ENCODE peak calls at places on chromosomes 5 and 9, in five cellular contexts. G is CD8-positive, alpha-beta memory T cell; J is PC-9; I is lower lobe of right lung; Y is mesenchymal stem cell. K is an unnamed sample.

GRCh38 chr5:80964491-80964890 is 4.3 kb downstream of the RASGRF2 start:
- DNase-seq in G (no peak), J (no peak), I (no peak), Y (peak; percentile 70), K (no peak)

GRCh38 chr5:33105521-33105941 is 335.2 kb upstream of the TARS1 start:
- DNase-seq in G (no peak), J (no peak), I (no peak), Y (peak; percentile 41), K (no peak)

GRCh38 chr5:175356428-175356827 is 87.6 kb downstream of the DRD1 start:
- DNase-seq in G (no peak), J (no peak), I (no peak), Y (no peak), K (no peak)

GRCh38 chr5:1312206-1312605 is 17.3 kb upstream of the TERT start:
- DNase-seq in G (peak; percentile 68), J (no peak), I (peak; percentile 36), Y (no peak), K (no peak)

GRCh38 chr9:136178773-136179075 is 26.2 kb downstream of the LHX3 start:
- DNase-seq in G (no peak), J (no peak), I (no peak), Y (no peak), K (peak; percentile 42)

GRCh38 chr5:756865-757345 is 27.6 kb downstream of the ZDHHC11B start:
- DNase-seq in G (no peak), J (no peak), I (peak; percentile 73), Y (peak; percentile 69), K (peak; percentile 91)

GRCh38 chr5:135553688-135554462 is 18.1 kb upstream of the NEUROG1 start:
- DNase-seq in G (no peak), J (peak; percentile 16), I (no peak), Y (no peak), K (no peak)

GRCh38 chr5:61894046-61894445 is 412.0 kb upstream of the KIF2A start:
- DNase-seq in G (no peak), J (no peak), I (no peak), Y (no peak), K (no peak)

GRCh38 chr5:18281947-18282557 is 647.8 kb downstream of the TAF11L14 start:
- DNase-seq in G (no peak), J (no peak), I (no peak), Y (peak; percentile 61), K (no peak)

GRCh38 chr9:124342946-124343485 is 72.2 kb downstream of the PSMB7 start:
- DNase-seq in G (no peak), J (peak; percentile 86), I (peak; percentile 54), Y (peak; percentile 87), K (peak; percentile 81)

GRCh38 chr5:31990296-31990695 is 183.8 kb downstream of the GOLPH3 start:
- DNase-seq in G (no peak), J (no peak), I (no peak), Y (no peak), K (no peak)

GRCh38 chr9:9412241-9412640 is 1200.6 kb downstream of the PTPRD start:
- DNase-seq in G (no peak), J (no peak), I (no peak), Y (no peak), K (no peak)

GRCh38 chr9:130026583-130027427 is 16.2 kb downstream of the FNBP1 start:
- DNase-seq in G (no peak), J (no peak), I (no peak), Y (no peak), K (no peak)

GRCh38 chr9:130029591-130029990 is 13.4 kb downstream of the FNBP1 start:
- DNase-seq in G (no peak), J (no peak), I (no peak), Y (no peak), K (no peak)

GRCh38 chr9:130027533-130028370 is 15.2 kb downstream of the FNBP1 start:
- DNase-seq in G (no peak), J (no peak), I (no peak), Y (no peak), K (no peak)

GRCh38 chr9:130029223-130029583 is 13.8 kb downstream of the FNBP1 start:
- DNase-seq in G (no peak), J (no peak), I (no peak), Y (no peak), K (no peak)

DNA sequence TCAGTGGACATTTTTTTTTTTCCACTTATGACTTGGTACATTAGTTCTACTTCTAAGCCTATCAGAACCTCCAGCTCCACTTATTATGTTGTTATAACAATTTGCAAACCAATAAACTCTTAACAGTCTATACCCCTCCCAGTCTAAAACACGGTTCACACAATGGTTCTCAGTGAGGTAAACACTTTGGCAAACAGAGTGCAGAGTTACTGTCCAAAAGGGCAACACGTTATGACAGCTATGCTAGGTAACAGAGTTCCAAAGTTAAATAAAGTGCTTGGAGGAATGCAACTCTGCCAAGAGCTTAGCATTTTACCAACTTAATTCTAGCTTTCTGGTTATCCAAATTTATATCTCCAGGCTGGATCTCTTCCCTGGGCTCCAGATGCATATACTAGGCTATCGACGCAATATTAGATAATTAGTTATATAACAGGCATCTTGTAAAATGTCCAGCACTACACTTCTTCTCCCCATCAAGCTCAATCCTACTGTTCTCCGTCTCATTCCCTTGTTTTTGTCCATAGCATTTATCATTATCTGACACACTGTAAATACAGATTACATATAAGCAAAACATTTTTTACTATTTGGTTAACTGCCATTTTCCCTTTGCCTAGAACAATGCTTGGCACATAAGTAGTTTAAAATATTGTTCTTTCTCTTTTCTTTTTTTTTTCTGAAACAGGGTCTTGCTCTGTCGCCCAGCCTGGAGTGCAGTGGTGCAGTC is 14.3 kb downstream of the FNBP1 start:
- DNase-seq in G (no peak), J (no peak), I (no peak), Y (no peak), K (no peak)
- H3K27ac ChIP-seq in G (peak overlapping the region; percentile 21), J (no peak overlapping the region), I (no peak overlapping the region), Y (no peak overlapping the region), K (no peak overlapping the region)

GRCh38 chr5:82334085-82334680 is 56.0 kb upstream of the RPS23 start:
- DNase-seq in G (no peak), J (no peak), I (no peak), Y (no peak), K (no peak)

GRCh38 chr5:82334856-82335255 is 56.7 kb upstream of the RPS23 start:
- DNase-seq in G (no peak), J (no peak), I (no peak), Y (peak; percentile 92), K (no peak)

GRCh38 chr5:82335807-82336206 is 57.7 kb upstream of the RPS23 start:
- DNase-seq in G (no peak), J (no peak), I (no peak), Y (peak; percentile 43), K (no peak)

GRCh38 chr5:82338731-82339130 is 60.6 kb upstream of the RPS23 start:
- DNase-seq in G (no peak), J (no peak), I (no peak), Y (no peak), K (no peak)

GRCh38 chr5:82336566-82337351 is 58.6 kb upstream of the RPS23 start:
- DNase-seq in G (no peak), J (no peak), I (no peak), Y (no peak), K (no peak)
- H3K4me1 ChIP-seq in G (no peaks in the 10 kb centered on the region), J (no peaks in the 10 kb centered on the region), I (peaks cover 6% of the 10 kb centered on the region), Y (peaks cover 8% of the 10 kb centered on the region), K (peaks cover 8% of the 10 kb centered on the region)

GRCh38 chr9:137956039-137956438 is 78.5 kb downstream of the CACNA1B start:
- DNase-seq in G (no peak), J (no peak), I (no peak), Y (no peak), K (no peak)
- H3K9me3 ChIP-seq in G (no peaks in the 10 kb centered on the region), J (no peaks in the 10 kb centered on the region), I (no peaks in the 10 kb centered on the region), Y (no peaks in the 10 kb centered on the region), K (no peaks in the 10 kb centered on the region)

DNA sequence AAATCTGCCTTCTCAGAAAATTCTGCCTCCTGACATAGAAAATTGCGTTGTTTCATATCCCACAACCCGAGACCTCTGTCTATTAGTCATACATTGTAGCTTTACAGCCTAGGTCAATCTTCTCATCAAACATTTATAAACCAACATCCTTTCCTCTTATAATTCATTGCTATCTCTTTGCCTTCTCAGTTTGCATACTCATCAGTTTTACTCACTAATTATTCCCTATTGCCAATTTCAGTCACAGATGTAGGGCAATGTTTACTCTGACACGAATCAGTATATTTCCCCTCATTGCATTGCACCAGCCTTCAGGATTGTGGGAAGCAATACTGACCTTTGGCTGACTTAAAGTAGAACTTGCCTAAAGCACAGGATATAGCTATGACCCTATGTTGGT is 247.2 kb downstream of the CEMIP2 start:
- DNase-seq in G (no peak), J (no peak), I (no peak), Y (no peak), K (no peak)
- H3K27ac ChIP-seq in G (no peak overlapping the region), J (no peak overlapping the region), I (no peak overlapping the region), Y (no peak overlapping the region), K (no peak overlapping the region)

GRCh38 chr5:168877132-168877895 is 298.1 kb upstream of the PANK3 start:
- DNase-seq in G (no peak), J (no peak), I (no peak), Y (no peak), K (no peak)
- H3K4me1 ChIP-seq in G (no peaks in the 10 kb centered on the region), J (no peaks in the 10 kb centered on the region), I (peaks cover 9% of the 10 kb centered on the region), Y (peaks cover 2% of the 10 kb centered on the region), K (peaks cover 2% of the 10 kb centered on the region)